ENCODE peak calls at places on chromosome 1, in six cellular contexts. O, U, H, A, X and S are unnamed samples.

GRCh38 chr1:152225678-152226077 is 1.7 kb upstream of the HRNR start:
- DNase-seq in U (no peak), X (peak; percentile 84), H (no peak), A (no peak), O (no peak), S (no peak)

GRCh38 chr1:24727490-24728214 is 17.6 kb upstream of the CLIC4 start:
- DNase-seq in U (peak; percentile 81), A (peak; percentile 82), X (peak; percentile 67), O (peak; percentile 84), H (no peak), S (peak; percentile 63)

GRCh38 chr1:192592981-192593683 is 17.6 kb downstream of the RGS1 start:
- DNase-seq in H (no peak), U (no peak), O (no peak), A (no peak), X (no peak), S (no peak)

GRCh38 chr1:182229907-182230522 is 161.6 kb downstream of the GLUL start:
- DNase-seq in H (no peak), O (no peak), A (no peak), U (no peak), X (no peak), S (no peak)

GRCh38 chr1:192794768-192795035 is 14.1 kb upstream of the RGS2 start:
- DNase-seq in H (no peak), U (no peak), O (no peak), X (no peak), A (no peak), S (no peak)

GRCh38 chr1:7253118-7253480 is 467.8 kb downstream of the CAMTA1 start:
- DNase-seq in U (no peak), A (no peak), X (no peak), H (no peak), O (no peak), S (no peak)

GRCh38 chr1:13801232-13801631 is 101.2 kb downstream of the PRDM2 start:
- DNase-seq in X (peak; percentile 93), H (no peak), O (no peak), A (no peak), U (no peak), S (no peak)

GRCh38 chr1:168582690-168583325 is 6.4 kb downstream of the XCL1 start:
- DNase-seq in O (no peak), U (no peak), H (no peak), A (no peak), X (no peak), S (no peak)

GRCh38 chr1:211133841-211134669 is at the start of gene KCNH1:
- DNase-seq in U (peak; percentile 77), A (peak; percentile 67), X (peak; percentile 59), O (peak; percentile 77), H (peak; percentile 81), S (peak; percentile 80)

GRCh38 chr1:110355321-110355720 is 16.1 kb downstream of the RBM15 start:
- DNase-seq in A (no peak), O (no peak), X (no peak), U (no peak), H (no peak), S (no peak)

DNA sequence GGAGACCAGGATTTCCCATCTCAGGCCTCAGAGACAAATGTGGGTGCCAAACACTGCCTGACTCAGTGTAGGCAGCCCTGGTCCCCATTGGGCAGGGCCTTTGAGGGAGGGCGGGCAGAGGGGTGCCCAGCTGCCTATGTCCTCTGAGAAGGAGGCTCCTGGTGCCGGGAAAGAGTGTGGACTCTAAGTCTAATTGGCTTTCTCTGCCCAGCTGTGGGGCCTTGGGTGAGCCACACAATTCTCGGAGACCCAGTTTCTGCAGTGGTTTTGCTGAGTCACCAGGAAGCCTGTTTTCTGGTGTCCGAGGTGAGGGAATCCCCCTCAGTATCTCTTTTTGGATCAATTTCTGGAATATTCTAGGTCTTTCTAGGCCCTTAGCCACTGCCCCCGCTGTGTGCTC is 35.3 kb upstream of the ACTL8 start:
- DNase-seq in O (no peak), A (no peak), H (no peak), U (no peak), X (peak; percentile 28), S (no peak)
- H3K27me3 ChIP-seq in O (no peaks in the 10 kb centered on the region), A (no peaks in the 10 kb centered on the region), H (no peaks in the 10 kb centered on the region), U (no peaks in the 10 kb centered on the region), X (no peaks in the 10 kb centered on the region), S (no peaks in the 10 kb centered on the region)

DNA sequence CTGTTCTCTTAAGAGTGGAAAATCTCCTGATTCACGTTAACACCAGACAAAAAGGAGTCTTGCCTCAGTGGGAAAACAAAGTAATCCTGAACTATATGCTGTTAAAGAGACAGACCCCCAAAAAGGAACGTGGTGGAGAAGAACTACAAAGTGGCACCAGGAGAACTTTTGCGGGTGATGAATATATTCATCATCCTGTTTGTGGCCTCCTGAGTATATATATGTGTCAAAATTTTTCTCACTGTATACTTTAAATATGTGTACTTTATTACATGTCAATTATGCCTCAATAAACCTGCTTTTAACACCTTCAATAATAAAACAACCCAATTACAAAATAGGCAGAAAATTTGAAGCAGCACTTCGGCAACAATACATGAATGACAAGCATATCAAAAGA is 31.1 kb downstream of the ZNF644 start:
- DNase-seq in H (no peak), U (no peak), O (no peak), X (no peak), A (no peak), S (no peak)
- H3K4me1 ChIP-seq in H (no peaks in the 10 kb centered on the region), U (no peaks in the 10 kb centered on the region), O (no peaks in the 10 kb centered on the region), X (peaks cover 8% of the 10 kb centered on the region), A (peaks cover 5% of the 10 kb centered on the region), S (peaks cover 31% of the 10 kb centered on the region)

DNA sequence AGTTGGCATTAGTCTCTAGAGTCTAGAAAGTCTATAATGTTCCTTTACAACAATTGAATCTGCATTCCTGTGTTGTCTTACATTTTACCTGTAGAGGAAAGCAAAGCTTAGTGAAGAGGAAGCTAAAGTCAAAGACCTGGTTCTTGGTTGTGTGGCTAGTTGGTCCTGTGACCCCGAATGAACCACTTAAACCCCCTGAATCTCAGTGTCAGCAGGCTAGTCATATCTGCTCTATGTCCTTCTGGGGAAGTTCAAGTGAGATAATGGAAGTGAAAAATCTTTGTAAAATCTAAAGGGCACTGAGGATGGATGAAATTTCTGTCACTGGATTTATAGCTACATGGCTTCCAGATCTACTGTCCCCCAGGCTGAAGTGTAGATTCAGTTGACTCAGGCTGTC is 24.0 kb upstream of the AIM2 start:
- DNase-seq in O (no peak), H (no peak), A (no peak), X (no peak), U (no peak), S (no peak)
- H3K27me3 ChIP-seq in O (no peaks in the 10 kb centered on the region), H (peaks cover 35% of the 10 kb centered on the region), A (no peaks in the 10 kb centered on the region), X (no peaks in the 10 kb centered on the region), U (no peaks in the 10 kb centered on the region), S (no peaks in the 10 kb centered on the region)

GRCh38 chr1:165841582-165842362 is 14.4 kb downstream of the UCK2 start:
- DNase-seq in U (no peak), O (no peak), A (no peak), X (peak; percentile 31), H (no peak), S (no peak)
- H3K4me1 ChIP-seq in U (no peaks in the 10 kb centered on the region), O (peaks cover 21% of the 10 kb centered on the region), A (peaks cover 23% of the 10 kb centered on the region), X (peaks cover 22% of the 10 kb centered on the region), H (peaks cover 13% of the 10 kb centered on the region), S (peaks cover 59% of the 10 kb centered on the region)